ENCODE peak calls at places on chromosomes 7 and 10, in seven cellular contexts. T is testis, Y is IMR-90, B is AG09309, D is mucosa of descending colon, X is AG10803, K is Caco-2. N is an unnamed sample.

GRCh38 chr10:28722065-28722803 is 44.9 kb downstream of the BAMBI start:
- DNase-seq in T (peak), Y (peak), B (no peak), D (peak), X (peak), K (peak), N (no peak)

GRCh38 chr7:13442226-13442625 is 547.2 kb downstream of the ETV1 start:
- DNase-seq in T (no peak), Y (no peak), B (no peak), D (no peak), X (peak), K (no peak), N (no peak)

GRCh38 chr10:116848032-116848911 is 1.0 kb upstream of the ENO4 start:
- DNase-seq in T (no peak), Y (no peak), B (no peak), D (no peak), X (peak), K (no peak), N (no peak)

GRCh38 chr10:32023264-32023663 is 33.0 kb downstream of the KIF5B start:
- DNase-seq in T (no peak), Y (no peak), B (no peak), D (no peak), X (no peak), K (no peak), N (no peak)

GRCh38 chr7:41170466-41170865 is 532.4 kb downstream of the INHBA start:
- DNase-seq in T (no peak), Y (peak), B (no peak), D (no peak), X (peak), K (no peak), N (no peak)

GRCh38 chr10:61294131-61294530 is 159.1 kb downstream of the TMEM26 start:
- DNase-seq in T (no peak), Y (no peak), B (no peak), D (no peak), X (no peak), K (no peak), N (no peak)

GRCh38 chr7:73395538-73396503 is 37.8 kb upstream of the FZD9 start:
- DNase-seq in T (no peak), Y (no peak), B (no peak), D (no peak), X (no peak), K (no peak), N (no peak)

GRCh38 chr10:93415693-93416092 is 66.4 kb downstream of the MYOF start:
- DNase-seq in T (no peak), Y (no peak), B (no peak), D (no peak), X (no peak), K (no peak), N (no peak)

GRCh38 chr7:72753781-72754180 is 74.2 kb downstream of the TYW1B start:
- DNase-seq in T (no peak), Y (no peak), B (no peak), D (no peak), X (no peak), K (no peak), N (no peak)

GRCh38 chr10:3470191-3470590 is 297.6 kb upstream of the PITRM1 start:
- DNase-seq in T (no peak), Y (no peak), B (no peak), D (no peak), X (no peak), K (no peak), N (no peak)

GRCh38 chr7:44430054-44430453 is 60.4 kb downstream of the NUDCD3 start:
- DNase-seq in T (no peak), Y (no peak), B (no peak), D (no peak), X (no peak), K (no peak), N (no peak)

DNA sequence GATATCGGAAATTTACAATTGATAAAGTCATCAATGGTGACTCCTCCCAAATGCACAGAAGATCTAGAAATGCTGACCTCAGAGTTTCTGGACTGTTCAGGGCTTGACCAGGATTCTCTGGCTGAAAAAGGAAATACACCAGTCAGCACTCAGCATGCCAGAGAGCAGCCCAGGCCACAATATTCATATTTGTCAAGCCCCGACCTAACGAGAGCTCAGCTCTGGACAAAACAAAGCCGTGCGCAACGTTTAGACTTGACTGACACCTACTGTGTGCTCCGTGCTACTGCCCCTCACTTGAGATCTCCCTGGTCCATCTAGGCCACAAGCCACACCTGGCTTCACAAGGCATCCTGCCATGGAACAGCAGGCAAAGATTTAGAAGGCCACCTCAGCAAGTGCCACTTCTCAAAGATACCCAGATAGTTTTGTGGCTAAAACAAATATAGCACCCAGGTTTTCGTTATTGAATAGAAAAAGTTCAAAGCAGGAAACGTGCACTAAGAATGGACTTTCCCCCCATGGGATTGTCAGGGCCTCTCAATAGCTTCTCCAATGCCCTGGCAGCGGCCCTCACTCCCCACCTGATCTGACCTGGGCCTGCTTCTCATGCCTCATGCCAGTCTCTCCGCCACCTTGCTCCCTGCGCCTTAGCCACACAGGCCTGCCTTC is 218.3 kb downstream of the FAM107B start:
- DNase-seq in T (no peak), Y (peak), B (no peak), D (no peak), X (no peak), K (peak), N (no peak)
- TF ChIP-seq CTCF in T (no peak), Y (peak), B (no peak), D (no peak), X (no peak), K (peak), N (peak)

DNA sequence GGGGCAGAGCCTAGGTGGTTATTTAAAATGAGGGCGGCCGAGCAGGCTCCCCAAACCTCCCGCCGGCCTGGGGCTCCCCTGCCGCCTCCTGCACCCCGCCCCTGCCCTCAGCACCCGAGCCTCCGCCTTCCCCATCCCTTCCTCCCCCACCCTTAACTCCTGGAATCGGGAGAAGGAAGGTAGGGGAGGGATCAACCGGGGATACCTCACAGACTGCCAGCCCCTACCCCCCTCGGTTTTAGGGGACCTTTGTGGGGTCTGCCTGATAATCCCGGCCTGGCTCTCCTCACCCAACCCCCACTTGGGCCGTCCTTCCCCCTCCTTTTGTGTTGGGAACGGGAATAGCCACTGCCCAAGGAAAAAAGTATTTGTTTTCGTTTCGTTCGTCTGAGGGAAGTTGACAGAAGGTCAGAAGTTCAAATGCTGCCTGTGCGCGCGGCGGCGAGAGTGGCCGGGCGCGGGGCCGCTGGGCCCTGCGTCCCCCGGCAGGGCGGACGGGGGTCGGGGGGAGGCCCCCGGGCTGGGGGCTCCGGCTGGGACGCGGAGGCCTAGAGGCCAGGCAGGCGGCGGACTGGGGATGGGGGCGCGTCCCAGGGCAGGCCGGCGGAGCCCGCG is 2.8 kb downstream of the SHH start:
- DNase-seq in T (no peak), Y (no peak), B (no peak), D (no peak), X (no peak), K (no peak), N (no peak)
- H3K4me3 ChIP-seq in T (no peak), Y (no peak), B (no peak), D (no peak), X (no peak), K (peak), N (no peak)

GRCh38 chr7:23468721-23469149 is 1.6 kb downstream of the IGF2BP3 start:
- DNase-seq in T (no peak), Y (no peak), B (no peak), D (no peak), X (no peak), K (peak), N (no peak)

GRCh38 chr7:23467731-23468720 is 2.3 kb downstream of the IGF2BP3 start:
- DNase-seq in T (no peak), Y (peak), B (no peak), D (no peak), X (peak), K (peak), N (no peak)

GRCh38 chr7:23467281-23467680 is 3.0 kb downstream of the IGF2BP3 start:
- DNase-seq in T (no peak), Y (no peak), B (no peak), D (no peak), X (no peak), K (no peak), N (no peak)

GRCh38 chr7:23458044-23458443 is 12.2 kb downstream of the IGF2BP3 start:
- DNase-seq in T (no peak), Y (no peak), B (no peak), D (no peak), X (peak), K (no peak), N (peak)

GRCh38 chr7:23462846-23463245 is 7.4 kb downstream of the IGF2BP3 start:
- DNase-seq in T (peak), Y (peak), B (peak), D (no peak), X (peak), K (peak), N (no peak)
- TF ChIP-seq CTCF in T (no peak), Y (peak), B (peak), D (no peak), X (peak), K (no peak), N (peak)

GRCh38 chr10:100943508-100943907 is 25.8 kb upstream of the SEMA4G start:
- DNase-seq in T (no peak), Y (no peak), B (no peak), D (no peak), X (no peak), K (no peak), N (no peak)
- H3K4me3 ChIP-seq in T (no peak), Y (no peak), B (no peak), D (no peak), X (no peak), K (no peak), N (no peak)

DNA sequence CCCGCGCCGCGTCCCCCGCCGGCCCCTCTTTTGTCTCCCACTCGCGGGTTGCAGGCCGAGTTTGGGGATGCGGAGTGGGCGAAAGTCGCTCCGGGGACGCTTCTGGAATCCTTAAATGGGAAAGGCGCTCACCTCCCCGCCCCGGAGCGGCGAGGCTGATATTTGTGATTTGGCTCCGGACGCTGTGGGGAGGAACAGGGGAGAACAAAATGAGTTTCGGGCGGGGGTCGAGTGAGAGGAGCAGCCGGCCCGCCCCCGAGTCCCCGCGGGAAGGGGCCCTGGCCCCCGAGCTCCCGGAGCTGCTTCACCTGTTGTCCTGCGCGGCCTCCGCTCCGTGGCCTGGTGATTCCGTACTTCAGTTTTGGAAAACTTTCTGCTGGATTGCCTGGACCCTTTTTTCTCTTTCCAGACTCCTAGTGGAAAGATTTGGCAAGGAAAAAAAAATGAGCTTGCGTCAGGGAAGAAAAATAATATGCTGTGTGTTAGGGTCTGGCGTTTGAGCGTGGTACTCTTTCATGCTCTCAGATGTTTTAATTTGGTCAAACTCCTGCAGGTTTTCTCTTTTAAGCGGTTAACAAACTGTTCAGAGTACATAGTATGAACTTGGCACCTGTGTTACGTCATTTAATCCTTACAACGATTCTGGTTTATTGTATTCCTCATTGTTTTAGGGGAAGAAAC is 831 bp downstream of the BMPR1A start:
- DNase-seq in T (peak), Y (peak), B (no peak), D (peak), X (peak), K (peak), N (no peak)
- TF ChIP-seq CTCF in T (peak), Y (peak), B (peak), D (no peak), X (peak), K (no peak), N (peak)

GRCh38 chr10:59362184-59362966 is at the start of gene FAM13C:
- DNase-seq in T (peak), Y (peak), B (no peak), D (peak), X (peak), K (peak), N (peak)

GRCh38 chr10:59360605-59361515 is 1.5 kb downstream of the FAM13C start:
- DNase-seq in T (no peak), Y (no peak), B (no peak), D (no peak), X (peak), K (no peak), N (no peak)

GRCh38 chr10:59362991-59363390 is 642 bp upstream of the FAM13C start:
- DNase-seq in T (peak), Y (peak), B (no peak), D (peak), X (peak), K (peak), N (peak)

GRCh38 chr10:59361659-59362183 is 628 bp downstream of the FAM13C start:
- DNase-seq in T (no peak), Y (peak), B (no peak), D (no peak), X (no peak), K (peak), N (no peak)

DNA sequence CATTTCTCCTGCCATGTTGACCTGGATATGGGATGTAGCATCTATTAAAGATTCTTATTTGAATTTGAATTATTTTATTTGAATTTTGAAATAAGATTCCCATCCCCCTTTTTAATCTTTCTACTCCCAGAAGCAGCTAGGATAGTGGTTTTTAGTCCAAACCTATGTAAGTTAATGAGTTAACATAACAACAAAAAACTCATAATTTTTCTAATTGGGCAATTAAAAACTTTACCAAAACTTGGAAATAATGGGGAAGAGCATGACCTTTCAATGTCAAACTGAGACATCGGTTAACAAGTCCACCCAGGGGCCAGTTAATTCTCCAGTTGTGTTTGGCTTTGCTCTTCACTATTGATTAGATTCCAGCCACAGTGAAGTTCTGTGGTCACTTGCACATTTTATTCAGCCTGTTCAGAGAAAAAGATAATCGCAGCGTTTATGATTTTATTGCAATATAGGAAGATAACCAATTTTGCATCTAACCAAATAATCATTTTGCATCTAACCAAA is 1.2 kb upstream of the FAM13C start:
- DNase-seq in T (no peak), Y (no peak), B (no peak), D (no peak), X (no peak), K (no peak), N (no peak)
- H3K4me3 ChIP-seq in T (peak), Y (no peak), B (no peak), D (no peak), X (no peak), K (no peak), N (no peak)

GRCh38 chr10:11479307-11479706 is 132.1 kb downstream of the USP6NL start:
- DNase-seq in T (no peak), Y (no peak), B (no peak), D (no peak), X (no peak), K (no peak), N (no peak)

GRCh38 chr10:11483189-11484148 is 128.0 kb downstream of the USP6NL start:
- DNase-seq in T (no peak), Y (no peak), B (no peak), D (no peak), X (no peak), K (no peak), N (no peak)

GRCh38 chr10:11478807-11479206 is 132.6 kb downstream of the USP6NL start:
- DNase-seq in T (no peak), Y (no peak), B (no peak), D (no peak), X (no peak), K (no peak), N (no peak)

GRCh38 chr10:11480687-11481086 is 130.8 kb downstream of the USP6NL start:
- DNase-seq in T (no peak), Y (no peak), B (no peak), D (no peak), X (no peak), K (no peak), N (no peak)

GRCh38 chr10:11482306-11482705 is 129.1 kb downstream of the USP6NL start:
- DNase-seq in T (no peak), Y (no peak), B (no peak), D (no peak), X (no peak), K (no peak), N (no peak)
- TF ChIP-seq CTCF in T (no peak), Y (no peak), B (no peak), D (no peak), X (no peak), K (peak), N (no peak)

GRCh38 chr7:2525161-2525930 is 5.8 kb downstream of the LFNG start:
- DNase-seq in T (no peak), Y (no peak), B (no peak), D (peak), X (no peak), K (no peak), N (no peak)
- H3K4me3 ChIP-seq in T (no peak), Y (no peak), B (no peak), D (no peak), X (no peak), K (no peak), N (no peak)

GRCh38 chr10:127492607-127493250 is 56.4 kb upstream of the NPS start:
- DNase-seq in T (no peak), Y (no peak), B (no peak), D (no peak), X (no peak), K (peak), N (no peak)
- TF ChIP-seq CTCF in T (no peak), Y (no peak), B (peak), D (no peak), X (peak), K (peak), N (no peak)

GRCh38 chr10:103475437-103475836 is 3.6 kb downstream of the CALHM3 start:
- DNase-seq in T (no peak), Y (no peak), B (no peak), D (no peak), X (no peak), K (no peak), N (no peak)
- H3K4me3 ChIP-seq in T (no peak), Y (no peak), B (no peak), D (no peak), X (no peak), K (no peak), N (no peak)